ENCODE peak calls at places on chromosome 14, in ten cellular contexts. X is right cardiac atrium; D is H4; N is H7; O is EL; B is stimulated activated CD8-positive, alpha-beta memory T cell treated with anti-CD3 and anti-CD28 coated beads, Interleukin-4, amount 100 ng/mL, for 1 hour; A is body of pancreas; P is smooth muscle cell of the brain vasculature; J is Right ventricle myocardium superior; E is choroid plexus epithelial cell. S is an unnamed sample.

GRCh38 chr14:92906823-92907222 is 16.1 kb upstream of the CHGA start:
- DNase-seq in X (no peak), D (no peak), N (no peak), O (no peak), B (no peak), A (no peak), P (no peak), J (no peak), E (no peak), S (no peak)

GRCh38 chr14:99581371-99581770 is 22.6 kb downstream of the CCDC85C start:
- DNase-seq in X (no peak), D (no peak), N (peak), O (no peak), B (no peak), A (no peak), P (no peak), J (no peak), E (no peak), S (no peak)

GRCh38 chr14:75299064-75299463 is 20.4 kb downstream of the FOS start:
- DNase-seq in X (peak), D (no peak), N (no peak), O (no peak), B (no peak), A (peak), P (no peak), J (peak), E (peak), S (peak)

GRCh38 chr14:102778616-102779351 is 1.5 kb downstream of the TRAF3 start:
- DNase-seq in X (no peak), D (no peak), N (peak), O (no peak), B (no peak), A (no peak), P (no peak), J (no peak), E (peak), S (peak)

GRCh38 chr14:54127526-54127925 is 170.9 kb upstream of the BMP4 start:
- DNase-seq in X (no peak), D (no peak), N (no peak), O (peak), B (no peak), A (no peak), P (no peak), J (no peak), E (peak), S (no peak)

GRCh38 chr14:54322241-54322640 is 74.6 kb upstream of the CDKN3 start:
- DNase-seq in X (no peak), D (no peak), N (no peak), O (no peak), B (no peak), A (no peak), P (no peak), J (no peak), E (no peak), S (no peak)

GRCh38 chr14:93010543-93011541 is 87.9 kb downstream of the CHGA start:
- DNase-seq in X (peak), D (no peak), N (no peak), O (no peak), B (no peak), A (no peak), P (no peak), J (no peak), E (no peak), S (no peak)

GRCh38 chr14:103731481-103731880 is 15.9 kb downstream of the ZFYVE21 start:
- DNase-seq in X (no peak), D (no peak), N (no peak), O (no peak), B (no peak), A (no peak), P (no peak), J (no peak), E (no peak), S (no peak)

GRCh38 chr14:93456356-93456755 is 25.6 kb downstream of the UNC79 start:
- DNase-seq in X (no peak), D (no peak), N (no peak), O (no peak), B (no peak), A (no peak), P (no peak), J (no peak), E (no peak), S (no peak)

GRCh38 chr14:56271988-56272387 is 153.8 kb downstream of the PELI2 start:
- DNase-seq in X (no peak), D (no peak), N (no peak), O (peak), B (no peak), A (no peak), P (no peak), J (no peak), E (peak), S (peak)

GRCh38 chr14:68627868-68628604 is 164.8 kb downstream of the ZFP36L1 start:
- DNase-seq in X (peak), D (no peak), N (peak), O (no peak), B (peak), A (peak), P (no peak), J (peak), E (no peak), S (no peak)

GRCh38 chr14:103057028-103057371 is 349 bp downstream of the CDC42BPB start:
- DNase-seq in X (peak), D (no peak), N (no peak), O (no peak), B (no peak), A (peak), P (no peak), J (peak), E (peak), S (no peak)

GRCh38 chr14:66032800-66033199 is 453.4 kb upstream of the CCDC196 start:
- DNase-seq in X (no peak), D (no peak), N (no peak), O (no peak), B (no peak), A (no peak), P (no peak), J (no peak), E (no peak), S (no peak)

GRCh38 chr14:69441948-69442347 is 42.6 kb upstream of the PLEKHD1 start:
- DNase-seq in X (no peak), D (no peak), N (no peak), O (no peak), B (no peak), A (no peak), P (no peak), J (no peak), E (peak), S (peak)

GRCh38 chr14:24595046-24595808 is 14.3 kb downstream of the GZMH start:
- DNase-seq in X (no peak), D (peak), N (no peak), O (no peak), B (no peak), A (no peak), P (no peak), J (no peak), E (no peak), S (no peak)

GRCh38 chr14:20454359-20454644 is 310 bp downstream of the OSGEP start:
- DNase-seq in X (no peak), D (peak), N (no peak), O (no peak), B (peak), A (peak), P (no peak), J (no peak), E (no peak), S (peak)

S was measured in adipocyte.